ENCODE peak calls at places on chromosomes 11 and 22, in five cellular contexts. B is H1, K is HepG2, V is K562, E is GM12878. J is an unnamed sample.

GRCh38 chr22:36587289-36588154 is 58.6 kb upstream of the EIF3D start:
- DNase-seq in B (no peak), K (no peak), V (no peak), E (no peak), J (peak; percentile 25)

GRCh38 chr11:4134844-4135243 is 40.2 kb downstream of the RRM1 start:
- DNase-seq in B (no peak), K (peak; percentile 51), V (no peak), E (no peak), J (peak; percentile 43)

GRCh38 chr11:66371627-66372415 is at the start of gene SLC29A2:
- DNase-seq in B (peak; percentile 92), K (no peak), V (peak; percentile 95), E (peak; percentile 61), J (peak; percentile 68)

GRCh38 chr11:131977854-131978253 is 607.4 kb downstream of the NTM start:
- DNase-seq in B (no peak), K (no peak), V (no peak), E (no peak), J (no peak)

GRCh38 chr22:41401781-41402648 is 20.3 kb downstream of the TEF start:
- DNase-seq in B (no peak), K (peak; percentile 70), V (no peak), E (no peak), J (peak; percentile 57)

GRCh38 chr11:128039140-128040021 is 548.0 kb downstream of the ETS1 start:
- DNase-seq in B (no peak), K (no peak), V (no peak), E (no peak), J (no peak)

GRCh38 chr11:35617687-35618496 is at the start of gene FJX1:
- DNase-seq in B (peak; percentile 44), K (peak; percentile 17), V (peak; percentile 81), E (no peak), J (peak; percentile 81)

GRCh38 chr11:116879789-116880402 is 42.5 kb upstream of the APOA1 start:
- DNase-seq in B (no peak), K (peak; percentile 65), V (no peak), E (peak; percentile 42), J (peak; percentile 61)

GRCh38 chr11:70584786-70585545 is 186.6 kb downstream of the CTTN start:
- DNase-seq in B (no peak), K (no peak), V (no peak), E (no peak), J (no peak)

DNA sequence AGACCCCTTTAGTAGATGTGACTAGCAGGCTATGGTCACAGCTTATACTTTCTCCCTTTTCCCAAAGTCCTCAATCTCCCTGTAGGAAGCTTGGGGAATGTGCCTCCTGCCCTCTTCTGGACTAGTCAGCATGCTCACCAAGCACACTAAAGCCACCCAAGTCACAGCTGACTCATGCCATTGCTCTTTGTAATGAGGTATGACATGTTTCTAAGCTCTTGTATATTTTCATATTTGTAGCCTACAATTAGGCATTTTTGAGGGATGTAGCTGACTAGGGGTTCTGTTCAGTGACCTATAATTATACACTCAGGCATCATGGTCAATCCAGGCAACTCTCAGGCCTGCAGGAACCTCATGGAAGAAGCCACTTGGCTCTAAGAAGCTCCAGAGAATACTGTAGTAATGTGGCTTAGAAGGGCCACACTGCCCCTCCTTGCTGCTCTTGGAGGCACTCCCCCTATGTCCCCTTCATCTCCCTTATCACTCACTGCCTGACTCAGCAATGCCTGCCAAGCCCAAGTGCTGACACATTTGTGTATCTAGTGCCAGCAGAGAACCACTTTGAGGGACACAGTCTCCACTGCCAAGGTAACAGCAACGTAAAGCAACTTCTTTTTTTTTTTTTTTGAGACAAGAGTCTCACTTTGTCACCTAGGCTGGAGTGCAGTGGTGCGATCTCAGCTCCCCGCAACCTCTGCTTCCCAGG is 86.2 kb downstream of the RPL27A start:
- DNase-seq in B (no peak), K (peak; percentile 39), V (peak; percentile 54), E (no peak), J (no peak)
- TF ChIP-seq HDAC2 in B (no peak), K (no peak), V (no peak), E (no peak), J (no peak)

GRCh38 chr11:17742019-17742418 is 7.4 kb downstream of the KCNC1 start:
- DNase-seq in B (no peak), K (no peak), V (no peak), E (no peak), J (no peak)

GRCh38 chr11:17740649-17741235 is 6.2 kb downstream of the KCNC1 start:
- DNase-seq in B (no peak), K (no peak), V (no peak), E (no peak), J (no peak)

GRCh38 chr11:17743026-17743807 is 8.6 kb downstream of the KCNC1 start:
- DNase-seq in B (no peak), K (no peak), V (no peak), E (no peak), J (no peak)

GRCh38 chr11:17739945-17740338 is 5.4 kb downstream of the KCNC1 start:
- DNase-seq in B (no peak), K (no peak), V (no peak), E (no peak), J (no peak)

DNA sequence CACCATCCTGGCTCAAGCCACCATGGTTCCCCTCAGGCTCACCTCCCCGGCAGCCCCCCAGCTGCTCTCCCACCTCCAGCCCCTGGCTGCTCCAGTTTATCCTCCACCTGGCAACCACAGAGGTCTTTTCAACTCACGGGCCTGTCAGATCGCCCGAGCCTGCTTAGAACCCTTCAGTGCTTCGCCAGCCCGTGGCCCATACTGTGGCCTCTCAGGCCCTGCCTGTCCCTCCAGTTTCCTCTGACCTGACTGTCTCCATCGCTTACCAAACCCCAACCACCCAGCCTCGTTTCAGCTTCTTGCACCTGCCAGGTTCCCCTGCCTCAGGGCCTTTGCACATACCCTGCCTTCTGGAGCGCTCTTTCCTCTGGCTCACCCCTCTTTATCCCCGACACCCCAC is 6.9 kb downstream of the KCNC1 start:
- DNase-seq in B (no peak), K (no peak), V (no peak), E (no peak), J (no peak)
- TF ChIP-seq HDAC2 in B (no peak), K (no peak), V (no peak), E (no peak), J (no peak)

DNA sequence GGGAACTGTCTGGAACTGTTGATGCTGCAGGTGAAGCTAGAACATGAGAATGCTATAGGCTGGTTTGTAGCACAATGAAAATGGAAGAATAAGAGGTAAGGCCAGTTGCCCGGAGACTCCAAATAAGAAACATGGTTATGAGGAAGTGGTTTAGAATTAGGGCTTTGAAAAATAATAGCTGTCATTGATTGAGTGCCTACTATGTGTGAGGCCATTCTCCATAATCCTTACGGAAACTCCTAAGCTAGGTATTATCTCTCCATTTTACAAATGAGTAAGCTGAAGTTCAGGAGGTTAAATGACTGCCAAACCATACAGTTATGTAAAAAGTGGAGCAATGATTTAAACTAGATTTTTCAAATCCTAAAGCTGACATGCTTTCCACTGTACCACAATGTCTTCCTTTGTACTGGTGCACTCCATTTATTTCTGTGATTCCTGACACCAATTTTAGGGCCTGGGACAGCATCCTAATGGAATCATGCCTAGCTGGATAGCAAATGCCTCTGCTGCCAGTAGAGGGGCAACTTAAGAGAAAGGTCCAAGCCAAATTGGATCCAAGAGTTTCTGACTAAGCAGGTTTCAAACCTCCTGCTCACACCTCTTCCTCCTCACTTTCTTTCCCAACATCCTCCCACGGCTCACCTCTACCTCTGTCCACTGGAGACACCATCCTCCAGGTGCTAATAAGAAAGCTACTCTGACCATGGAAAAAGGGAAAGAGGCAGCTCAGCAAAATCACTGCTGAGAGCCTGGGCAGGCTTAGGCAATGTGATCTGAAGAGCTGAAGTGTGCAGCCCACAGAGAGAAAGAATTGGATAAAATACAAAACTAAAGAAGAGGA is 46.9 kb upstream of the PICALM start:
- DNase-seq in B (no peak), K (no peak), V (no peak), E (no peak), J (peak; percentile 27)
- TF ChIP-seq HDAC2 in B (no peak), K (no peak), V (no peak), E (no peak), J (no peak)

GRCh38 chr11:64753019-64753379 is 6.8 kb downstream of the PYGM start:
- DNase-seq in B (no peak), K (no peak), V (no peak), E (no peak), J (no peak)
- TF ChIP-seq HDAC2 in B (no peak), K (no peak), V (no peak), E (no peak), J (no peak)

DNA sequence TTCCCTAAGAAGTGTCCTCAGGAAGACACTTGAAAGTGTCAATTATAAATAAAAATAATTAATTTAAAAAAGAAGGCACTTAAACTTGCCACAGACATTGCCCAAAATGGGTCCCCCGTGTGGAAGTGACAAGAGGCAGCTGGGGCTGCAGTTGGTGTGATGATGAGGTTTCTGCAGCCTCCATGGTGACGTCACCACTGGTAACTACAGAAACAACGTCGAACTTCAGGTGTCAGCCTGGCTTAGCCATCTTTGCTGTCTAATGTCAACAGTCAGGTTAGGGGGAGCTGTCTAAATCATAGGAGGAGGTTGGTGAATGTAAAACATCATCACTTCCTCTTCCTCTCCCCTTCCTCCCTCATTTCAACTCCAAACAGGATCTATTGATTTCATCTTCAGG is 328.6 kb downstream of the MN1 start:
- DNase-seq in B (no peak), K (no peak), V (no peak), E (no peak), J (no peak)
- TF ChIP-seq HDAC2 in B (no peak), K (no peak), V (no peak), E (no peak), J (no peak)

GRCh38 chr11:110798231-110798630 is 86.0 kb upstream of the ARHGAP20 start:
- DNase-seq in B (no peak), K (no peak), V (no peak), E (no peak), J (no peak)
- TF ChIP-seq HDAC2 in B (no peak), K (no peak), V (no peak), E (no peak), J (no peak)

GRCh38 chr11:107293677-107294344 is 163.8 kb downstream of the CWF19L2 start:
- DNase-seq in B (peak; percentile 3), K (peak; percentile 6), V (no peak), E (no peak), J (no peak)
- TF ChIP-seq HDAC2 in B (no peak), K (no peak), V (no peak), E (no peak), J (no peak)

GRCh38 chr11:43868852-43869567 is 11.6 kb upstream of the ALKBH3 start:
- DNase-seq in B (no peak), K (peak; percentile 41), V (peak; percentile 32), E (peak; percentile 84), J (peak; percentile 10)
- TF ChIP-seq HDAC2 in B (no peak), K (no peak), V (peak; percentile 94), E (no peak), J (no peak)

DNA sequence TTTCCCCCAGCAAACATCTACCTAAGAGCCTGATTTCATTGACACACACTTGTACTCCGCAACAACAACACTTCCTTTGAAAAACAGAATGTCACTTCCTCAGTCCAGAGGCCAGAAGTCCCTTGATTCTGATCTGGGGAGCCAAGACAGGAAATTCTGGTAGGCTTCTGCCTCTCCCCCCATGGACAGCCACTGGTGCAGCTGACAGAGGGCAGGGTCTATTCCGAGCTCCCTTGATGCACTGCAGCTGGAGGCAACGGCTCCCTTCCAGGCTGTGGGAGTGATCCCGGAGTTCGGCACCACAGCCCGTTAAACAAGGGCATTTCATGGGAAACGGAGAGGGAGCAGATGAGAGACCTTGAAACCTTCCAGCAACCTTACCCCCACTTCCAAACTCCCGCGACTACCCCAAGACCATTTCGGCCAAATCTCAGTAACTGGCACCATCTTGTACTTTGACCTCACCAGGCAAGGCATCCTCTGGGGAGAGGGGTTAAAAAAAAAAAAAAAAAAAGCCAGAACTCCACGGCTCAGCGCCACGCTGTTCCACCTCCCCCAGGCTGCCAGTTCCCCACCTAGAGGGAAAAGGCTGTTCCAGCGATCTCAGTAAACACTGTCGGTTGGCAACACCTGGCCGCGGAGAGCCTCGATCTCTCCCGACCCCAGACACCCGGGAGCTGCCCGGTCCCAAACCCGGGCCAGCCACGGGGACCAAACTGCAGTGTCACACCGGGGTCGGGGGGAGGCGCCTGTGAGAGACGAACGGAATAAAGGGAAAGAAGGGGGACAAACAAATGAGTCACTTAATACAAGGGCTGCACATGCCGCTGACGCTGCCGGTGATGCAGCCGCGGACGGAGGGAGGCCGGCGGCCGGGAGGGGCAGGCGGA is 1.1 kb downstream of the GAB2 start:
- DNase-seq in B (peak; percentile 50), K (peak; percentile 83), V (peak; percentile 80), E (no peak), J (peak; percentile 81)
- TF ChIP-seq HDAC2 in B (no peak), K (peak; percentile 36), V (peak; percentile 69), E (no peak), J (no peak)